ENCODE peak calls at places on chromosome 11, in six cellular contexts. One of them, this sample, is unnamed.

GRCh38 chr11:34830648-34831047 is 85.5 kb downstream of the APIP start:
- DNase-seq in NCI-H345: no peak
- DNase-seq in hypothalamus: no peak
- DNase-seq in WERI-Rb-1: no peak
- DNase-seq in kidney tubule cell: peak; percentile 44
- DNase-seq in T-helper 2 cell: no peak
- DNase-seq in this sample: no peak

GRCh38 chr11:8566613-8567210 is 27.3 kb downstream of the STK33 start:
- DNase-seq in NCI-H345: peak; percentile 67
- DNase-seq in hypothalamus: no peak
- DNase-seq in T-helper 2 cell: no peak
- DNase-seq in kidney tubule cell: peak; percentile 60
- DNase-seq in WERI-Rb-1: no peak
- DNase-seq in this sample: no peak

GRCh38 chr11:130315354-130315970 is 745 bp upstream of the ZBTB44 start:
- DNase-seq in T-helper 2 cell: peak; percentile 13
- DNase-seq in NCI-H345: no peak
- DNase-seq in hypothalamus: no peak
- DNase-seq in WERI-Rb-1: no peak
- DNase-seq in kidney tubule cell: peak; percentile 47
- DNase-seq in this sample: no peak

GRCh38 chr11:126313826-126314225 is 10.0 kb downstream of the DCPS start:
- DNase-seq in T-helper 2 cell: no peak
- DNase-seq in kidney tubule cell: no peak
- DNase-seq in WERI-Rb-1: no peak
- DNase-seq in hypothalamus: no peak
- DNase-seq in NCI-H345: no peak
- DNase-seq in this sample: no peak

GRCh38 chr11:60859616-60860250 is 4.0 kb upstream of the PTGDR2 start:
- DNase-seq in NCI-H345: no peak
- DNase-seq in kidney tubule cell: no peak
- DNase-seq in hypothalamus: no peak
- DNase-seq in T-helper 2 cell: no peak
- DNase-seq in WERI-Rb-1: no peak
- DNase-seq in this sample: no peak

GRCh38 chr11:95884364-95884763 is 39.5 kb downstream of the MTMR2 start:
- DNase-seq in T-helper 2 cell: no peak
- DNase-seq in WERI-Rb-1: no peak
- DNase-seq in hypothalamus: no peak
- DNase-seq in kidney tubule cell: peak; percentile 60
- DNase-seq in NCI-H345: no peak
- DNase-seq in this sample: no peak

GRCh38 chr11:62958547-62959071 is 26.2 kb downstream of the SLC22A6 start:
- DNase-seq in hypothalamus: no peak
- DNase-seq in NCI-H345: no peak
- DNase-seq in T-helper 2 cell: no peak
- DNase-seq in WERI-Rb-1: no peak
- DNase-seq in kidney tubule cell: peak; percentile 53
- DNase-seq in this sample: no peak

GRCh38 chr11:10304495-10305261 is at the start of gene ADM:
- DNase-seq in hypothalamus: no peak
- DNase-seq in kidney tubule cell: peak; percentile 96
- DNase-seq in WERI-Rb-1: peak; percentile 87
- DNase-seq in T-helper 2 cell: no peak
- DNase-seq in NCI-H345: peak; percentile 83
- DNase-seq in this sample: peak; percentile 88

This sample was measured in NCI-H524.